ENCODE peak calls at places on chromosomes 13 and 19, in four cellular contexts. W is WTC11; D is skeletal muscle cell; T is stimulated activated naive CD8-positive, alpha-beta T cell treated with anti-CD3 and anti-CD28 coated beads, Interleukin-15, Interleukin-2, amounts not matched to agents 100 U/mL and 50 U/mL, for 24 hours. R is an unnamed sample.

GRCh38 chr19:15575406-15575805 is 39.6 kb upstream of the CYP4F8 start:
- DNase-seq in W (no peak), D (no peak), T (no peak), R (no peak)

GRCh38 chr19:2808129-2808941 is 11.3 kb upstream of the ZNF554 start:
- DNase-seq in W (no peak), D (no peak), T (no peak), R (no peak)

GRCh38 chr13:88925954-88926353 is 1254.8 kb downstream of the SLITRK5 start:
- DNase-seq in W (no peak), D (no peak), T (no peak), R (no peak)

GRCh38 chr13:24668955-24669354 is 11.3 kb upstream of the ATP12A start:
- DNase-seq in W (no peak), D (no peak), T (no peak), R (no peak)

GRCh38 chr19:14434157-14434501 is 1.0 kb downstream of the PKN1 start:
- DNase-seq in W (no peak), D (no peak), T (no peak), R (no peak)

GRCh38 chr13:30129411-30129810 is 177.9 kb downstream of the KATNAL1 start:
- DNase-seq in W (no peak), D (no peak), T (no peak), R (no peak)

GRCh38 chr13:95113601-95114000 is 187.7 kb downstream of the ABCC4 start:
- DNase-seq in W (no peak), D (no peak), T (no peak), R (no peak)

GRCh38 chr19:3142292-3142670 is 6.4 kb downstream of the GNA15 start:
- DNase-seq in W (no peak), D (peak; percentile 51), T (peak; percentile 66), R (no peak)

GRCh38 chr13:100825551-100825950 is 151.0 kb upstream of the TMTC4 start:
- DNase-seq in W (no peak), D (peak; percentile 63), T (no peak), R (no peak)

GRCh38 chr19:49056101-49056901 is 1.2 kb downstream of the CGB7 start:
- DNase-seq in W (peak; percentile 76), D (no peak), T (peak; percentile 68), R (no peak)

GRCh38 chr13:44668707-44669106 is 92.6 kb upstream of the TSC22D1 start:
- DNase-seq in W (no peak), D (no peak), T (no peak), R (no peak)

GRCh38 chr19:5585461-5586299 is 17.9 kb upstream of the TINCR start:
- DNase-seq in W (peak; percentile 73), D (no peak), T (peak; percentile 64), R (no peak)

GRCh38 chr19:15251010-15251748 is 18.9 kb upstream of the EPHX3 start:
- DNase-seq in W (no peak), D (peak; percentile 86), T (no peak), R (no peak)

GRCh38 chr13:84433024-84433423 is 550.8 kb upstream of the SLITRK1 start:
- DNase-seq in W (no peak), D (peak; percentile 72), T (no peak), R (no peak)

GRCh38 chr13:97495678-97496077 is 61.7 kb downstream of the RAP2A start:
- DNase-seq in W (no peak), D (no peak), T (no peak), R (no peak)

GRCh38 chr19:2683430-2683995 is 19.0 kb downstream of the GNG7 start:
- DNase-seq in W (no peak), D (no peak), T (no peak), R (no peak)

GRCh38 chr13:53238241-53238640 is 209.6 kb downstream of the OLFM4 start:
- DNase-seq in W (peak; percentile 19), D (no peak), T (no peak), R (no peak)

GRCh38 chr19:5038631-5039271 is 69.8 kb downstream of the KDM4B start:
- DNase-seq in W (peak; percentile 54), D (no peak), T (no peak), R (no peak)

GRCh38 chr13:46983881-46984280 is 87.0 kb upstream of the HTR2A start:
- DNase-seq in W (no peak), D (no peak), T (no peak), R (no peak)

GRCh38 chr19:2495130-2495641 is 19.3 kb downstream of the GADD45B start:
- DNase-seq in W (no peak), D (no peak), T (no peak), R (no peak)